ENCODE peak calls at places on chromosomes 5 and 9, in six cellular contexts. One of them, this sample, is unnamed.

GRCh38 chr9:4170231-4170630 is 129.6 kb downstream of the GLIS3 start:
- DNase-seq in pulmonary artery endothelial cell: no peak
- DNase-seq in activated CD4-positive, alpha-beta T cell treated with anti-CD3 and anti-CD28 coated beads, Interleukin-2, amount 10 ng/mL, durations not matched to agents 7 days and 5 days: no peak
- DNase-seq in fibroblast of lung: peak
- DNase-seq in neural crest cell: no peak
- DNase-seq in HFFc6: no peak
- DNase-seq in this sample: no peak

GRCh38 chr5:136457390-136458094 is 92.2 kb upstream of the TRPC7 start:
- DNase-seq in pulmonary artery endothelial cell: no peak
- DNase-seq in activated CD4-positive, alpha-beta T cell treated with anti-CD3 and anti-CD28 coated beads, Interleukin-2, amount 10 ng/mL, durations not matched to agents 7 days and 5 days: no peak
- DNase-seq in fibroblast of lung: no peak
- DNase-seq in neural crest cell: no peak
- DNase-seq in HFFc6: no peak
- DNase-seq in this sample: no peak

GRCh38 chr9:110278080-110278707 is 21.9 kb upstream of the TXN start:
- DNase-seq in pulmonary artery endothelial cell: no peak
- DNase-seq in activated CD4-positive, alpha-beta T cell treated with anti-CD3 and anti-CD28 coated beads, Interleukin-2, amount 10 ng/mL, durations not matched to agents 7 days and 5 days: no peak
- DNase-seq in fibroblast of lung: peak
- DNase-seq in neural crest cell: no peak
- DNase-seq in HFFc6: no peak
- DNase-seq in this sample: no peak

GRCh38 chr5:97967292-97967691 is 784.2 kb upstream of the RIOK2 start:
- DNase-seq in pulmonary artery endothelial cell: no peak
- DNase-seq in activated CD4-positive, alpha-beta T cell treated with anti-CD3 and anti-CD28 coated beads, Interleukin-2, amount 10 ng/mL, durations not matched to agents 7 days and 5 days: no peak
- DNase-seq in fibroblast of lung: no peak
- DNase-seq in neural crest cell: no peak
- DNase-seq in HFFc6: no peak
- DNase-seq in this sample: no peak

GRCh38 chr5:154418344-154418820 is 27.4 kb upstream of the SAP30L start:
- DNase-seq in pulmonary artery endothelial cell: no peak
- DNase-seq in activated CD4-positive, alpha-beta T cell treated with anti-CD3 and anti-CD28 coated beads, Interleukin-2, amount 10 ng/mL, durations not matched to agents 7 days and 5 days: no peak
- DNase-seq in fibroblast of lung: peak
- DNase-seq in neural crest cell: no peak
- DNase-seq in HFFc6: no peak
- DNase-seq in this sample: no peak

GRCh38 chr5:107930891-107931290 is 260.2 kb upstream of the EFNA5 start:
- DNase-seq in pulmonary artery endothelial cell: no peak
- DNase-seq in activated CD4-positive, alpha-beta T cell treated with anti-CD3 and anti-CD28 coated beads, Interleukin-2, amount 10 ng/mL, durations not matched to agents 7 days and 5 days: no peak
- DNase-seq in fibroblast of lung: no peak
- DNase-seq in neural crest cell: no peak
- DNase-seq in HFFc6: no peak
- DNase-seq in this sample: no peak

GRCh38 chr9:9003184-9003583 is 1203.6 kb upstream of the DMAC1 start:
- DNase-seq in pulmonary artery endothelial cell: no peak
- DNase-seq in activated CD4-positive, alpha-beta T cell treated with anti-CD3 and anti-CD28 coated beads, Interleukin-2, amount 10 ng/mL, durations not matched to agents 7 days and 5 days: no peak
- DNase-seq in fibroblast of lung: peak
- DNase-seq in neural crest cell: no peak
- DNase-seq in HFFc6: no peak
- DNase-seq in this sample: no peak

GRCh38 chr5:73388371-73388684 is 60.2 kb downstream of the FOXD1 start:
- DNase-seq in pulmonary artery endothelial cell: no peak
- DNase-seq in activated CD4-positive, alpha-beta T cell treated with anti-CD3 and anti-CD28 coated beads, Interleukin-2, amount 10 ng/mL, durations not matched to agents 7 days and 5 days: no peak
- DNase-seq in fibroblast of lung: peak
- DNase-seq in neural crest cell: no peak
- DNase-seq in HFFc6: no peak
- DNase-seq in this sample: no peak

GRCh38 chr9:114050646-114051045 is 27.5 kb downstream of the AMBP start:
- DNase-seq in pulmonary artery endothelial cell: no peak
- DNase-seq in activated CD4-positive, alpha-beta T cell treated with anti-CD3 and anti-CD28 coated beads, Interleukin-2, amount 10 ng/mL, durations not matched to agents 7 days and 5 days: no peak
- DNase-seq in fibroblast of lung: no peak
- DNase-seq in neural crest cell: no peak
- DNase-seq in HFFc6: no peak
- DNase-seq in this sample: no peak

GRCh38 chr9:89489548-89490527 is 8.1 kb downstream of the SEMA4D start:
- DNase-seq in pulmonary artery endothelial cell: no peak
- DNase-seq in activated CD4-positive, alpha-beta T cell treated with anti-CD3 and anti-CD28 coated beads, Interleukin-2, amount 10 ng/mL, durations not matched to agents 7 days and 5 days: peak
- DNase-seq in fibroblast of lung: no peak
- DNase-seq in neural crest cell: no peak
- DNase-seq in HFFc6: no peak
- DNase-seq in this sample: no peak

GRCh38 chr5:29902859-29903258 is 1290.6 kb upstream of the CDH6 start:
- DNase-seq in pulmonary artery endothelial cell: no peak
- DNase-seq in activated CD4-positive, alpha-beta T cell treated with anti-CD3 and anti-CD28 coated beads, Interleukin-2, amount 10 ng/mL, durations not matched to agents 7 days and 5 days: no peak
- DNase-seq in fibroblast of lung: no peak
- DNase-seq in neural crest cell: no peak
- DNase-seq in HFFc6: no peak
- DNase-seq in this sample: no peak

GRCh38 chr5:167565555-167565954 is 725.9 kb upstream of the WWC1 start:
- DNase-seq in pulmonary artery endothelial cell: no peak
- DNase-seq in activated CD4-positive, alpha-beta T cell treated with anti-CD3 and anti-CD28 coated beads, Interleukin-2, amount 10 ng/mL, durations not matched to agents 7 days and 5 days: no peak
- DNase-seq in fibroblast of lung: no peak
- DNase-seq in neural crest cell: no peak
- DNase-seq in HFFc6: peak
- DNase-seq in this sample: no peak